ENCODE peak calls at places on chromosome 4, in eight cellular contexts. O is cerebellum, S is activated T-cell treated with anti-CD3 and anti-CD28 coated beads for 48 hours, A is G401, I is left ventricle myocardium inferior, V is kidney tubule cell, R is NCI-H510A treated with DMSO at 0.1 percent for 48 hours, Q is LoVo. E is an unnamed sample.

GRCh38 chr4:30866907-30867306 is 146.7 kb downstream of the PCDH7 start:
- DNase-seq in O (no peak), S (no peak), A (no peak), I (no peak), V (peak), R (no peak), Q (no peak), E (no peak)

GRCh38 chr4:48130100-48130499 is 4.0 kb downstream of the TXK start:
- DNase-seq in O (no peak), S (no peak), A (no peak), I (no peak), V (no peak), R (no peak), Q (no peak), E (no peak)

GRCh38 chr4:74111990-74112389 is 13.0 kb upstream of the CXCL2 start:
- DNase-seq in O (no peak), S (no peak), A (no peak), I (no peak), V (peak), R (peak), Q (no peak), E (peak)

GRCh38 chr4:148780426-148781005 is 338.3 kb upstream of the NR3C2 start:
- DNase-seq in O (no peak), S (no peak), A (no peak), I (no peak), V (peak), R (no peak), Q (no peak), E (peak)

GRCh38 chr4:107682306-107682705 is 37.7 kb downstream of the PAPSS1 start:
- DNase-seq in O (no peak), S (no peak), A (no peak), I (no peak), V (no peak), R (no peak), Q (no peak), E (no peak)

GRCh38 chr4:48467442-48467841 is 15.7 kb upstream of the SLC10A4 start:
- DNase-seq in O (no peak), S (no peak), A (no peak), I (no peak), V (no peak), R (no peak), Q (no peak), E (no peak)

GRCh38 chr4:61619528-61619927 is 419.4 kb downstream of the ADGRL3 start:
- DNase-seq in O (no peak), S (no peak), A (no peak), I (no peak), V (no peak), R (no peak), Q (no peak), E (no peak)

GRCh38 chr4:162461952-162462351 is 298.2 kb upstream of the FSTL5 start:
- DNase-seq in O (peak), S (no peak), A (peak), I (no peak), V (no peak), R (peak), Q (peak), E (no peak)

GRCh38 chr4:48017108-48017527 is 546 bp downstream of the NIPAL1 start:
- DNase-seq in O (no peak), S (peak), A (peak), I (no peak), V (peak), R (no peak), Q (peak), E (peak)

GRCh38 chr4:108637856-108638255 is 12.5 kb upstream of the OSTC start:
- DNase-seq in O (no peak), S (no peak), A (no peak), I (no peak), V (no peak), R (no peak), Q (no peak), E (no peak)

GRCh38 chr4:60938621-60939020 is 261.5 kb upstream of the ADGRL3 start:
- DNase-seq in O (no peak), S (no peak), A (no peak), I (no peak), V (no peak), R (no peak), Q (no peak), E (no peak)

GRCh38 chr4:8114456-8115202 is 44.0 kb downstream of the ABLIM2 start:
- DNase-seq in O (no peak), S (no peak), A (peak), I (no peak), V (no peak), R (no peak), Q (peak), E (no peak)

GRCh38 chr4:53963336-53963735 is 101.1 kb downstream of the CHIC2 start:
- DNase-seq in O (no peak), S (no peak), A (no peak), I (no peak), V (no peak), R (no peak), Q (no peak), E (no peak)

GRCh38 chr4:173752610-173753009 is 222.6 kb upstream of the HAND2 start:
- DNase-seq in O (no peak), S (peak), A (peak), I (no peak), V (peak), R (no peak), Q (peak), E (peak)

GRCh38 chr4:40933272-40934053 is 183.7 kb downstream of the NSUN7 start:
- DNase-seq in O (no peak), S (no peak), A (peak), I (no peak), V (no peak), R (no peak), Q (no peak), E (no peak)

GRCh38 chr4:84582988-84583870 is at the start of gene CDS1:
- DNase-seq in O (peak), S (no peak), A (peak), I (peak), V (peak), R (peak), Q (peak), E (peak)

GRCh38 chr4:81828991-81829390 is 357.3 kb upstream of the RASGEF1B start:
- DNase-seq in O (peak), S (no peak), A (peak), I (peak), V (peak), R (no peak), Q (no peak), E (no peak)

GRCh38 chr4:157076578-157076947 is 613 bp downstream of the GLRB start:
- DNase-seq in O (peak), S (no peak), A (peak), I (no peak), V (peak), R (peak), Q (no peak), E (no peak)

GRCh38 chr4:8840006-8840793 is 31.4 kb downstream of the HMX1 start:
- DNase-seq in O (no peak), S (no peak), A (no peak), I (no peak), V (no peak), R (no peak), Q (no peak), E (no peak)

GRCh38 chr4:120034913-120035312 is 31.7 kb downstream of the MAD2L1 start:
- DNase-seq in O (no peak), S (no peak), A (no peak), I (no peak), V (no peak), R (no peak), Q (no peak), E (no peak)

GRCh38 chr4:176549161-176549865 is 229.5 kb downstream of the SPCS3 start:
- DNase-seq in O (no peak), S (no peak), A (no peak), I (no peak), V (peak), R (no peak), Q (no peak), E (peak)

GRCh38 chr4:91228659-91229058 is 1075.1 kb upstream of the GRID2 start:
- DNase-seq in O (no peak), S (no peak), A (no peak), I (no peak), V (no peak), R (no peak), Q (no peak), E (no peak)

GRCh38 chr4:155675709-155676429 is 9.2 kb downstream of the GUCY1A1 start:
- DNase-seq in O (no peak), S (no peak), A (no peak), I (no peak), V (no peak), R (no peak), Q (peak), E (no peak)

GRCh38 chr4:113878718-113879117 is 100.7 kb downstream of the ARSJ start:
- DNase-seq in O (no peak), S (no peak), A (no peak), I (no peak), V (peak), R (no peak), Q (no peak), E (peak)

GRCh38 chr4:32400870-32401269 is 1680.7 kb downstream of the PCDH7 start:
- DNase-seq in O (no peak), S (no peak), A (no peak), I (no peak), V (no peak), R (no peak), Q (no peak), E (no peak)

GRCh38 chr4:15327311-15328298 is 100.2 kb upstream of the C1QTNF7 start:
- DNase-seq in O (no peak), S (no peak), A (no peak), I (no peak), V (no peak), R (no peak), Q (no peak), E (no peak)

GRCh38 chr4:113976937-113977855 is 2.3 kb downstream of the ARSJ start:
- DNase-seq in O (no peak), S (no peak), A (peak), I (no peak), V (no peak), R (no peak), Q (no peak), E (no peak)

GRCh38 chr4:174855043-174855442 is 26.0 kb upstream of the GLRA3 start:
- DNase-seq in O (no peak), S (no peak), A (no peak), I (no peak), V (no peak), R (no peak), Q (no peak), E (no peak)

GRCh38 chr4:89598602-89599001 is 238.4 kb downstream of the SNCA start:
- DNase-seq in O (no peak), S (no peak), A (peak), I (no peak), V (peak), R (peak), Q (no peak), E (no peak)

E was measured in Caki2.